ENCODE peak calls at places on chromosomes 7 and 10, in eight cellular contexts. S is stimulated activated naive B cell treated with anti-CD40 and anti-IgM and Interleukin-4, amounts not matched to agents 10 μg/mL and 1 μg/mL and 100 μg/mL, for 72 hours; B is Daoy; O is GM10248; X is posterior vena cava; A is GM23248; N is CD4-positive, alpha-beta T cell; Z is Right ventricle myocardium inferior. W is an unnamed sample.

GRCh38 chr10:91957091-91957490 is 33.5 kb downstream of the BTAF1 start:
- DNase-seq in S (no peak), B (no peak), O (no peak), X (no peak), A (no peak), N (no peak), Z (no peak), W (no peak)

GRCh38 chr7:104106106-104106505 is 101.7 kb downstream of the ORC5 start:
- DNase-seq in S (no peak), B (peak; percentile 18), O (no peak), X (no peak), A (peak; percentile 26), N (no peak), Z (no peak), W (peak; percentile 62)

GRCh38 chr10:77082601-77083252 is 554.9 kb downstream of the KCNMA1 start:
- DNase-seq in S (no peak), B (no peak), O (no peak), X (no peak), A (no peak), N (no peak), Z (no peak), W (no peak)

GRCh38 chr7:18352339-18353255 is 143.0 kb upstream of the HDAC9 start:
- DNase-seq in S (peak; percentile 18), B (peak; percentile 73), O (peak; percentile 15), X (no peak), A (peak; percentile 83), N (no peak), Z (no peak), W (peak; percentile 89)

GRCh38 chr10:69504576-69505250 is 53.4 kb downstream of the TSPAN15 start:
- DNase-seq in S (no peak), B (no peak), O (no peak), X (peak; percentile 72), A (no peak), N (no peak), Z (no peak), W (no peak)

GRCh38 chr7:132609906-132610520 is 33.7 kb upstream of the PLXNA4 start:
- DNase-seq in S (no peak), B (no peak), O (no peak), X (no peak), A (no peak), N (no peak), Z (no peak), W (no peak)

GRCh38 chr10:85864173-85864549 is 502.4 kb downstream of the GRID1 start:
- DNase-seq in S (no peak), B (no peak), O (peak; percentile 1), X (peak; percentile 14), A (no peak), N (no peak), Z (no peak), W (no peak)

GRCh38 chr7:106127984-106128780 is 16.1 kb upstream of the SYPL1 start:
- DNase-seq in S (no peak), B (no peak), O (no peak), X (no peak), A (peak; percentile 57), N (no peak), Z (no peak), W (peak; percentile 34)

GRCh38 chr7:156956733-156957132 is 7.2 kb downstream of the NOM1 start:
- DNase-seq in S (no peak), B (no peak), O (no peak), X (no peak), A (no peak), N (no peak), Z (no peak), W (no peak)

GRCh38 chr10:71270301-71270777 is 48.7 kb upstream of the SLC29A3 start:
- DNase-seq in S (no peak), B (peak; percentile 61), O (peak; percentile 78), X (no peak), A (peak; percentile 85), N (no peak), Z (peak; percentile 64), W (peak; percentile 87)

GRCh38 chr10:19749185-19749729 is 67.0 kb upstream of the PLXDC2 start:
- DNase-seq in S (no peak), B (no peak), O (no peak), X (no peak), A (peak; percentile 80), N (no peak), Z (no peak), W (peak; percentile 77)

GRCh38 chr7:132276252-132276651 is 300.0 kb downstream of the PLXNA4 start:
- DNase-seq in S (no peak), B (peak; percentile 36), O (no peak), X (no peak), A (no peak), N (no peak), Z (no peak), W (no peak)

GRCh38 chr7:21572914-21573313 is 30.1 kb downstream of the DNAH11 start:
- DNase-seq in S (no peak), B (no peak), O (no peak), X (no peak), A (no peak), N (no peak), Z (no peak), W (no peak)

GRCh38 chr7:25454562-25455031 is 226.3 kb upstream of the NPVF start:
- DNase-seq in S (no peak), B (peak; percentile 63), O (no peak), X (no peak), A (peak; percentile 31), N (no peak), Z (peak; percentile 53), W (peak; percentile 3)

GRCh38 chr7:132261296-132261695 is 315.0 kb downstream of the PLXNA4 start:
- DNase-seq in S (no peak), B (no peak), O (no peak), X (no peak), A (no peak), N (no peak), Z (no peak), W (no peak)